ENCODE peak calls at places on chromosomes 4 and X, in eight cellular contexts. N is GM12878, S is GM23338, B is HepG2, I is A549, W is HL-60, O is SK-N-SH, T is HCT116. X is an unnamed sample.

GRCh38 chr4:121758896-121759568 is 5.9 kb downstream of the SMIM43 start:
- DNase-seq in N (no peak), S (no peak), B (no peak), I (peak; percentile 18), W (no peak), O (no peak), T (no peak), X (no peak)

GRCh38 chr4:21544410-21544809 is 404.2 kb downstream of the KCNIP4 start:
- DNase-seq in N (no peak), S (peak; percentile 26), B (no peak), I (no peak), W (no peak), O (no peak), T (no peak), X (no peak)

GRCh38 chr4:185222598-185222997 is 13.2 kb downstream of the SNX25 start:
- DNase-seq in N (no peak), S (no peak), B (no peak), I (no peak), W (no peak), O (no peak), T (no peak), X (no peak)

GRCh38 chr4:153438916-153439756 is 27.0 kb upstream of the TMEM131L start:
- DNase-seq in N (peak; percentile 79), S (no peak), B (no peak), I (no peak), W (no peak), O (no peak), T (no peak), X (no peak)

GRCh38 chrX:7192871-7193270 is 44.9 kb upstream of the PUDP start:
- DNase-seq in N (no peak), S (no peak), B (no peak), I (no peak), W (no peak), O (no peak), T (no peak), X (no peak)

GRCh38 chr4:83782591-83782990 is 246.7 kb downstream of the GPAT3 start:
- DNase-seq in N (no peak), S (no peak), B (no peak), I (no peak), W (no peak), O (no peak), T (peak; percentile 46), X (no peak)

GRCh38 chr4:140185725-140186124 is 31.7 kb upstream of the MAML3 start:
- DNase-seq in N (no peak), S (no peak), B (no peak), I (no peak), W (no peak), O (no peak), T (no peak), X (no peak)

GRCh38 chr4:43330288-43330687 is 437.8 kb downstream of the GRXCR1 start:
- DNase-seq in N (no peak), S (no peak), B (no peak), I (no peak), W (no peak), O (no peak), T (no peak), X (no peak)

GRCh38 chr4:15162465-15163283 is 160.4 kb downstream of the CPEB2 start:
- DNase-seq in N (no peak), S (peak; percentile 8), B (peak; percentile 15), I (peak; percentile 39), W (peak; percentile 22), O (peak; percentile 49), T (no peak), X (no peak)

GRCh38 chr4:183798921-183799307 is 106.2 kb upstream of the STOX2 start:
- DNase-seq in N (no peak), S (peak; percentile 67), B (no peak), I (no peak), W (peak; percentile 17), O (no peak), T (no peak), X (no peak)

GRCh38 chrX:153945956-153946909 is 1.8 kb upstream of the RENBP start:
- DNase-seq in N (no peak), S (no peak), B (peak; percentile 48), I (no peak), W (no peak), O (no peak), T (no peak), X (no peak)

GRCh38 chrX:63012574-63012973 is 338.6 kb downstream of the SPIN4 start:
- DNase-seq in N (no peak), S (no peak), B (no peak), I (peak; percentile 1), W (no peak), O (no peak), T (no peak), X (no peak)

GRCh38 chrX:120200851-120201250 is 42.4 kb downstream of the RHOXF2 start:
- DNase-seq in N (no peak), S (peak; percentile 12), B (no peak), I (no peak), W (no peak), O (no peak), T (no peak), X (no peak)

GRCh38 chr4:8365951-8366350 is 74.6 kb downstream of the ACOX3 start:
- DNase-seq in N (no peak), S (no peak), B (no peak), I (no peak), W (no peak), O (peak; percentile 68), T (no peak), X (no peak)

GRCh38 chrX:154730271-154730883 is 20.5 kb downstream of the GAB3 start:
- DNase-seq in N (no peak), S (no peak), B (no peak), I (no peak), W (no peak), O (no peak), T (no peak), X (no peak)

GRCh38 chr4:37430718-37431416 is 186.3 kb downstream of the NWD2 start:
- DNase-seq in N (no peak), S (no peak), B (peak; percentile 27), I (no peak), W (no peak), O (no peak), T (no peak), X (no peak)

DNA sequence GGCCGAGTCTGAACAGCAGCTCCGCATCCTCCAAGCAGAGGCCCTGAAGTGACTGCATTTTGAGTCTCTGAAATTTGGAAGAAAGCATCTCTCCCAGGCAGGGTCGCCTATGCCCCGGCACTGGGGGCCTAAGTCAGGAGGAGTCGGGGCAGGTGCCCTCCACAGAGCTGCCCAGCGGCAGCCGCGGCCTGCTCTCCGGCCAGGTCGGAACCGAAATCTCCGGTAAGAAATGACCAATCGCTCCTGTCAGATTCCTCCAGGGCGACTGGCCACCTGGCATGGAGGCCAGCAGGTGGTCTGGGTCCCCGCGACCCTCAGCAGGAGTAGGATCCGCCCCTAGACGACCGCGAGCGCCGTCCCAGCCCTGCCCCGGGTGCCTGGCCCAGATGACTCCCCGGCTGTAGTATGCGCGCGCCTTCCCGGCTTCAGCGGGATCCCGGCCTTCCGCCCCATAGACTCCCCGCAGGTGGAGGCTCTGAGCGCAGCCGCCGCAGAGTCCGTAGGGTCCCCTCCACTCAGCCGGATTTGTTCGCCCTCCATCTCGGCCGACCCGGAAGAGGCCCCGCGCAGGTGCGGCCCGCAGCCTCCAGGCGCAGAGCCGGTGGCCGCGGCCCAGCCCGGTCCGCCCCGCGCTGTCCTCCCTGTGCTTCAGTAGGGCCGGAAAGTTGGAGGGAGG is 1.5 kb downstream of the NKX1-1 start:
- DNase-seq in N (no peak), S (peak; percentile 58), B (no peak), I (no peak), W (no peak), O (peak; percentile 56), T (no peak), X (no peak)
- TF ChIP-seq REST in N (no peak), S (no peak), B (no peak), I (no peak), W (no peak), O (no peak), T (no peak), X (no peak)

GRCh38 chrX:118536687-118537461 is 41.3 kb downstream of the DOCK11 start:
- DNase-seq in N (peak; percentile 33), S (peak; percentile 65), B (no peak), I (peak; percentile 31), W (no peak), O (peak; percentile 18), T (no peak), X (no peak)
- TF ChIP-seq REST in N (no peak), S (no peak), B (no peak), I (no peak), W (no peak), O (no peak), T (no peak), X (no peak)

DNA sequence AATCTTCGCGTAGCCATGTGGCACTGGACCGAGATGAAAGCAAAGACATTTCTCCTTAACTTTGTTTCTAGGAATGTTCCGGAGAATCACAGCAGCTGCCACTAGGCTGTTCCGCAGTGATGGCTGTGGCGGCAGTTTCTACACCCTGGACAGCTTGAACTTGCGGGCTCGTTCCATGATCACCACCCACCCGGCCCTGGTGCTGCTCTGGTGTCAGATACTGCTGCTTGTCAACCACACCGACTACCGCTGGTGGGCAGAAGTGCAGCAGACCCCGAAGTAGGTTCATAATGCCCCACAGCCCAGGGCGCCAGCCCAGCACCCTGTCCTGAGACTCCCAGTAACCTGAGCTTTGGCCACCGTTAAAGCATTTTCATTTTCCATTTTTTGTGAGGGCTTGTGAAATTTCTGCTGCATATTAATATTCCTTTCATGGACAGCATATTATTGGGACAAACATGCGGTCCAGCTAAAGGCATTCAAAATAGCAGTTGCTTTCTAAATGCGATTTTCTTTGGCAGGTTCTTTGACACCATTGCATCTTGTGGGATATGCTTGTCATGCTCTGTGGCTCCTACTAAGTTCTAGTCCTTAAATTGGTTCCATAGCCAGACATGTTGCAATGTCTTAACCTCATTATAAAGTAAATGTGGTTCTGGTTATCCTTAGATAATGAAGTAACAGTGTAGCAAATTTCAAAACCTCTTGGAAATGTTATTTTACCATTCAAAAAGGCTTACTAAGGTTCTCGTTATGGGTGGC is 49.1 kb upstream of the MSANTD1 start:
- DNase-seq in N (no peak), S (no peak), B (no peak), I (no peak), W (no peak), O (no peak), T (no peak), X (no peak)
- TF ChIP-seq REST in N (no peak), S (no peak), B (no peak), I (no peak), W (no peak), O (no peak), T (no peak), X (no peak)

GRCh38 chr4:110518889-110519490 is 43.0 kb downstream of the ENPEP start:
- DNase-seq in N (no peak), S (peak; percentile 62), B (peak; percentile 12), I (peak; percentile 11), W (no peak), O (peak; percentile 15), T (no peak), X (no peak)
- TF ChIP-seq REST in N (no peak), S (no peak), B (no peak), I (no peak), W (no peak), O (no peak), T (no peak), X (no peak)

GRCh38 chr4:85929926-85930325 is 429.9 kb downstream of the MAPK10 start:
- DNase-seq in N (no peak), S (peak; percentile 68), B (peak; percentile 7), I (peak; percentile 18), W (no peak), O (no peak), T (no peak), X (no peak)
- TF ChIP-seq REST in N (no peak), S (no peak), B (no peak), I (no peak), W (no peak), O (no peak), T (no peak), X (no peak)

GRCh38 chr4:107824367-107825071 is at the start of gene SGMS2:
- DNase-seq in N (no peak), S (peak; percentile 69), B (peak; percentile 55), I (peak; percentile 87), W (peak; percentile 82), O (peak; percentile 71), T (peak; percentile 88), X (peak; percentile 39)
- TF ChIP-seq REST in N (no peak), S (no peak), B (no peak), I (no peak), W (peak; percentile 15), O (no peak), T (no peak), X (no peak)